ENCODE peak calls at places on chromosome X, in nine cellular contexts. D, L, N, G, O, C, F, M and Z are unnamed samples.

GRCh38 chrX:3514996-3515395 is 168.5 kb upstream of the MXRA5 start:
- DNase-seq in D (no peak), L (no peak), N (peak), G (no peak), O (no peak), C (no peak), F (no peak), M (no peak), Z (no peak)

GRCh38 chrX:124573458-124573857 is 227.1 kb downstream of the SH2D1A start:
- DNase-seq in D (no peak), L (no peak), N (peak), G (no peak), O (no peak), C (no peak), F (no peak), M (no peak), Z (peak)

GRCh38 chrX:80266979-80267378 is 153.3 kb upstream of the TENT5D start:
- DNase-seq in D (no peak), L (no peak), N (no peak), G (no peak), O (no peak), C (no peak), F (no peak), M (no peak), Z (no peak)

GRCh38 chrX:5957506-5957905 is 271.2 kb downstream of the NLGN4X start:
- DNase-seq in D (no peak), L (no peak), N (no peak), G (no peak), O (no peak), C (no peak), F (no peak), M (no peak), Z (no peak)

GRCh38 chrX:6778547-6779231 is 243.8 kb upstream of the VCX3A start:
- DNase-seq in D (no peak), L (no peak), N (no peak), G (no peak), O (no peak), C (no peak), F (no peak), M (peak), Z (no peak)

GRCh38 chrX:130575831-130576404 is 174.1 kb downstream of the RBMX2 start:
- DNase-seq in D (peak), L (peak), N (peak), G (no peak), O (peak), C (peak), F (no peak), M (no peak), Z (peak)

GRCh38 chrX:11665144-11666040 is at the start of gene ARHGAP6:
- DNase-seq in D (no peak), L (no peak), N (peak), G (peak), O (no peak), C (no peak), F (no peak), M (no peak), Z (peak)

GRCh38 chrX:43349363-43349762 is 306.7 kb upstream of the MAOA start:
- DNase-seq in D (peak), L (peak), N (peak), G (no peak), O (peak), C (no peak), F (no peak), M (no peak), Z (peak)

GRCh38 chrX:15911729-15912550 is 57.3 kb upstream of the AP1S2 start:
- DNase-seq in D (no peak), L (no peak), N (peak), G (no peak), O (no peak), C (no peak), F (no peak), M (no peak), Z (no peak)

GRCh38 chrX:105837227-105837626 is 14.9 kb downstream of the NRK start:
- DNase-seq in D (no peak), L (no peak), N (no peak), G (no peak), O (no peak), C (no peak), F (peak), M (no peak), Z (peak)

GRCh38 chrX:104668550-104668949 is 102.6 kb downstream of the IL1RAPL2 start:
- DNase-seq in D (no peak), L (no peak), N (peak), G (no peak), O (no peak), C (no peak), F (no peak), M (no peak), Z (peak)

GRCh38 chrX:40171513-40172168 is 73.9 kb upstream of the BCOR start:
- DNase-seq in D (peak), L (no peak), N (peak), G (no peak), O (no peak), C (peak), F (no peak), M (peak), Z (peak)